ENCODE peak calls at places on chromosome 18, in seven cellular contexts. E is adrenal gland, R is DND-41, T is sigmoid colon, J is HCT116, U is esophagus squamous epithelium, W is HepG2. L is an unnamed sample.

GRCh38 chr18:59988098-59988706 is 88.4 kb downstream of the PMAIP1 start:
- DNase-seq in E (peak), R (peak), T (no peak), J (peak), U (no peak), W (peak), L (peak)

GRCh38 chr18:13661779-13662271 is 64.5 kb downstream of the FAM210A start:
- DNase-seq in E (no peak), R (no peak), T (no peak), J (no peak), U (no peak), W (no peak), L (no peak)

GRCh38 chr18:2103299-2103698 is 468.0 kb downstream of the METTL4 start:
- DNase-seq in E (no peak), R (no peak), T (no peak), J (no peak), U (no peak), W (no peak), L (no peak)

GRCh38 chr18:38805256-38805655 is 1239.7 kb upstream of the CELF4 start:
- DNase-seq in E (no peak), R (no peak), T (no peak), J (no peak), U (no peak), W (no peak), L (no peak)

GRCh38 chr18:60277855-60278480 is 94.6 kb downstream of the MC4R start:
- DNase-seq in E (no peak), R (no peak), T (no peak), J (no peak), U (no peak), W (no peak), L (no peak)

GRCh38 chr18:74836296-74837139 is 238.8 kb downstream of the ZNF407 start:
- DNase-seq in E (peak), R (no peak), T (peak), J (no peak), U (no peak), W (peak), L (no peak)

GRCh38 chr18:48961547-48961946 is 10.8 kb upstream of the SMAD7 start:
- DNase-seq in E (no peak), R (no peak), T (no peak), J (no peak), U (no peak), W (no peak), L (no peak)

GRCh38 chr18:1370552-1370951 is 465.9 kb downstream of the ADCYAP1 start:
- DNase-seq in E (no peak), R (no peak), T (no peak), J (no peak), U (no peak), W (no peak), L (no peak)

GRCh38 chr18:58221060-58221725 is 177.2 kb downstream of the NEDD4L start:
- DNase-seq in E (no peak), R (no peak), T (no peak), J (peak), U (no peak), W (peak), L (no peak)

GRCh38 chr18:532023-532422 is 31.5 kb upstream of the COLEC12 start:
- DNase-seq in E (no peak), R (no peak), T (no peak), J (no peak), U (no peak), W (no peak), L (no peak)

GRCh38 chr18:34901299-34901698 is 139.9 kb upstream of the MAPRE2 start:
- DNase-seq in E (no peak), R (no peak), T (no peak), J (no peak), U (no peak), W (no peak), L (no peak)

GRCh38 chr18:28158083-28158581 is 18.8 kb downstream of the CDH2 start:
- DNase-seq in E (peak), R (no peak), T (no peak), J (no peak), U (no peak), W (no peak), L (no peak)

GRCh38 chr18:2963048-2963447 is 49.9 kb downstream of the LPIN2 start:
- DNase-seq in E (no peak), R (no peak), T (no peak), J (no peak), U (no peak), W (no peak), L (no peak)

GRCh38 chr18:79496978-79497637 is 101.4 kb downstream of the NFATC1 start:
- DNase-seq in E (peak), R (no peak), T (peak), J (no peak), U (no peak), W (no peak), L (no peak)

GRCh38 chr18:33665630-33666029 is 87.6 kb downstream of the ASXL3 start:
- DNase-seq in E (no peak), R (no peak), T (no peak), J (no peak), U (no peak), W (no peak), L (no peak)

GRCh38 chr18:70158992-70159717 is 46.3 kb downstream of the RTTN start:
- DNase-seq in E (no peak), R (no peak), T (no peak), J (no peak), U (no peak), W (no peak), L (no peak)

GRCh38 chr18:35432565-35433001 is 55.4 kb upstream of the ZNF396 start:
- DNase-seq in E (no peak), R (no peak), T (no peak), J (no peak), U (no peak), W (no peak), L (no peak)

GRCh38 chr18:13219576-13219975 is 1.0 kb downstream of the LDLRAD4 start:
- DNase-seq in E (no peak), R (no peak), T (no peak), J (no peak), U (no peak), W (no peak), L (no peak)

GRCh38 chr18:8910186-8910585 is 192.3 kb upstream of the NDUFV2 start:
- DNase-seq in E (no peak), R (no peak), T (no peak), J (no peak), U (no peak), W (no peak), L (no peak)

GRCh38 chr18:63320690-63321265 is 1.2 kb upstream of the BCL2 start:
- DNase-seq in E (peak), R (peak), T (peak), J (no peak), U (peak), W (peak), L (peak)

GRCh38 chr18:10013621-10014543 is 100.1 kb downstream of the VAPA start:
- DNase-seq in E (no peak), R (peak), T (peak), J (no peak), U (no peak), W (no peak), L (no peak)

GRCh38 chr18:62360806-62361205 is 35.7 kb downstream of the TNFRSF11A start:
- DNase-seq in E (no peak), R (no peak), T (no peak), J (no peak), U (no peak), W (no peak), L (no peak)

GRCh38 chr18:39462436-39462835 is 1896.8 kb upstream of the CELF4 start:
- DNase-seq in E (no peak), R (no peak), T (no peak), J (no peak), U (no peak), W (no peak), L (no peak)

GRCh38 chr18:3255611-3256165 is 6.2 kb upstream of the MYL12B start:
- DNase-seq in E (no peak), R (no peak), T (no peak), J (no peak), U (no peak), W (no peak), L (no peak)

GRCh38 chr18:34048423-34048822 is 176.3 kb downstream of the NOL4 start:
- DNase-seq in E (no peak), R (no peak), T (no peak), J (no peak), U (no peak), W (no peak), L (no peak)

GRCh38 chr18:68721681-68722583 is 7.0 kb upstream of the TMX3 start:
- DNase-seq in E (no peak), R (peak), T (no peak), J (no peak), U (no peak), W (no peak), L (no peak)

GRCh38 chr18:58845913-58846312 is 18.8 kb upstream of the ZNF532 start:
- DNase-seq in E (no peak), R (no peak), T (no peak), J (no peak), U (no peak), W (no peak), L (no peak)

GRCh38 chr18:9746958-9747357 is 38.9 kb downstream of the RAB31 start:
- DNase-seq in E (no peak), R (no peak), T (no peak), J (no peak), U (no peak), W (no peak), L (no peak)

GRCh38 chr18:2180586-2180985 is 390.7 kb downstream of the METTL4 start:
- DNase-seq in E (no peak), R (no peak), T (no peak), J (no peak), U (no peak), W (no peak), L (no peak)

GRCh38 chr18:68713131-68713530 is 1.8 kb downstream of the TMX3 start:
- DNase-seq in E (no peak), R (no peak), T (no peak), J (no peak), U (no peak), W (no peak), L (no peak)

GRCh38 chr18:1806884-1807615 is 764.3 kb downstream of the METTL4 start:
- DNase-seq in E (no peak), R (no peak), T (no peak), J (no peak), U (no peak), W (no peak), L (no peak)

GRCh38 chr18:76394780-76395476 is 100.1 kb downstream of the ZNF516 start:
- DNase-seq in E (no peak), R (no peak), T (peak), J (no peak), U (no peak), W (no peak), L (no peak)

DNA sequence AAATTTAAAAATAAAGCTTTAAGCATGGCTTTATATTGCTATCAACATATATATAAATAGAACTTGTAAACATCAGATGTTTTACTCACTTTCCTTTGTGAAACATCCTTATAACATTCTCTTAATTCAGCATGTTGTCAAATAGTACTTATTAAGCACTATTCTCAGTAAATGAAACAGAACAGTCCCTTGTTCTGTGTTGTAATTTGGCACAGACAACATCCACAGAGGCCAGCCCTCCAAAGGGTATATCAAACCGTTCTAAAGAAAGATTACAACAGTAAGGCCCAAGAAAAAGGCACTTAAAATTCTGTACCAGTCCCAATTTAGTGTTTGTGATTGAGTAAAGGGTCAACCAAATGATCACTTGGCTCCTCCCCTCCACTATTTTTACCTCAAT is 46.0 kb downstream of the GAREM1 start:
- DNase-seq in E (no peak), R (no peak), T (peak), J (no peak), U (no peak), W (no peak), L (no peak)
- H3K4me3 ChIP-seq in E (no peak), R (no peak), T (no peak), J (no peak), U (no peak), W (no peak), L (no peak)

GRCh38 chr18:44716697-44717163 is 36.0 kb downstream of the SETBP1 start:
- DNase-seq in E (no peak), R (no peak), T (no peak), J (no peak), U (no peak), W (no peak), L (no peak)

GRCh38 chr18:44715245-44715644 is 34.6 kb downstream of the SETBP1 start:
- DNase-seq in E (no peak), R (no peak), T (peak), J (no peak), U (no peak), W (no peak), L (no peak)

GRCh38 chr18:44713435-44713834 is 32.7 kb downstream of the SETBP1 start:
- DNase-seq in E (no peak), R (no peak), T (no peak), J (no peak), U (no peak), W (no peak), L (no peak)

GRCh38 chr18:44714376-44714775 is 33.7 kb downstream of the SETBP1 start:
- DNase-seq in E (no peak), R (no peak), T (no peak), J (no peak), U (no peak), W (no peak), L (no peak)

GRCh38 chr18:44715841-44716240 is 35.2 kb downstream of the SETBP1 start:
- DNase-seq in E (no peak), R (no peak), T (no peak), J (no peak), U (no peak), W (no peak), L (no peak)
- H3K4me3 ChIP-seq in E (no peak), R (no peak), T (no peak), J (no peak), U (no peak), W (no peak), L (no peak)

GRCh38 chr18:50973367-50974126 is 5.7 kb downstream of the ELAC1 start:
- DNase-seq in E (peak), R (no peak), T (no peak), J (no peak), U (no peak), W (peak), L (no peak)

GRCh38 chr18:50967714-50968661 is at the start of gene ELAC1:
- DNase-seq in E (peak), R (peak), T (peak), J (peak), U (peak), W (peak), L (peak)

GRCh38 chr18:50970006-50970405 is 2.2 kb downstream of the ELAC1 start:
- DNase-seq in E (peak), R (no peak), T (no peak), J (no peak), U (no peak), W (no peak), L (no peak)

GRCh38 chr18:50969448-50969847 is 1.6 kb downstream of the ELAC1 start:
- DNase-seq in E (no peak), R (no peak), T (no peak), J (no peak), U (no peak), W (no peak), L (no peak)
- H3K4me3 ChIP-seq in E (no peak), R (no peak), T (no peak), J (peak), U (no peak), W (no peak), L (no peak)

GRCh38 chr18:23619388-23619873 is 33.1 kb upstream of the NPC1 start:
- DNase-seq in E (peak), R (no peak), T (no peak), J (no peak), U (no peak), W (no peak), L (no peak)

GRCh38 chr18:23614891-23615290 is 28.6 kb upstream of the NPC1 start:
- DNase-seq in E (peak), R (no peak), T (no peak), J (no peak), U (no peak), W (no peak), L (no peak)

GRCh38 chr18:23617412-23618009 is 31.2 kb upstream of the NPC1 start:
- DNase-seq in E (no peak), R (no peak), T (no peak), J (no peak), U (no peak), W (no peak), L (no peak)

GRCh38 chr18:23616258-23616657 is 30.0 kb upstream of the NPC1 start:
- DNase-seq in E (no peak), R (no peak), T (no peak), J (no peak), U (no peak), W (no peak), L (no peak)

GRCh38 chr18:23618862-23619387 is 32.6 kb upstream of the NPC1 start:
- DNase-seq in E (peak), R (no peak), T (peak), J (no peak), U (no peak), W (peak), L (no peak)
- H3K4me3 ChIP-seq in E (no peak), R (no peak), T (peak), J (no peak), U (peak), W (peak), L (peak)

DNA sequence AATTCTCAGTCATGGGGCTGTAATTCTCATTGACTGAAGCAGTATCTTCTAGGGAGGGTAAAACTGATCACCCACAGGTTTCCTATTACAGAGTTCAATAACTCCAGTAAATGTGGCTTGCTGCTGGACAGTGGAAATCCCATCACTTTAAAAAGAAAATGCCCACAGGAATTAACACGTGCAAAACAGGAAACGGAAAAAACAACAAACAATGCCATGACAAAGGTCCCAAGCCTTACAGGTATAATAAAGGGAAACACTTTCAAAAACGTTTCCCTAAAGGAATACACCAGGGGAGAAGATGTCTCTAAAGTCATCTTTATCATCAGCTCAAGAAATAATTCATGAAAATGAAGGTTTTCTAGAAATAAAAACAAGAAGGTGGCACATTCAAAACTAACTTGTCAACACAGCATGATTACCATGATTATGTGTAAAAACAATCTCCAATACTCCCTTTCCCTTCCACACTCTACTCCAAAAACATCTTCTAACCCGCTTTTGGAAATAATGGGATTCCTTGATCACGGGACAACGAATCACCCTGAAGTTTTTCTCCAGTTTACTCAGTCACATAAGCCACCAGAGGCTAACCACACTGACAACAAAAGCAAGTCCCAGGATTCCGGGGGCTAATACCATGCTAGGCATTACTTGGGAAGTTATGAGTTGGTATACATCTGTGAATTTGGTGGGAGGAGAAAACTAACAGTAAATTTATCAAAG is 167.9 kb downstream of the TCF4 start:
- DNase-seq in E (no peak), R (no peak), T (no peak), J (no peak), U (no peak), W (no peak), L (no peak)
- H3K4me3 ChIP-seq in E (no peak), R (no peak), T (peak), J (no peak), U (peak), W (no peak), L (no peak)

GRCh38 chr18:31497404-31497710 is 620 bp upstream of the DSG2 start:
- DNase-seq in E (peak), R (no peak), T (no peak), J (no peak), U (no peak), W (no peak), L (no peak)
- H3K4me3 ChIP-seq in E (no peak), R (no peak), T (peak), J (peak), U (peak), W (peak), L (no peak)

GRCh38 chr18:72866901-72867701 is 686 bp downstream of the NETO1 start:
- DNase-seq in E (no peak), R (peak), T (no peak), J (no peak), U (no peak), W (no peak), L (no peak)

GRCh38 chr18:72867721-72868665 is at the start of gene NETO1:
- DNase-seq in E (no peak), R (peak), T (no peak), J (no peak), U (no peak), W (no peak), L (no peak)

GRCh38 chr18:72868666-72869661 is 1.2 kb upstream of the NETO1 start:
- DNase-seq in E (no peak), R (peak), T (no peak), J (no peak), U (no peak), W (no peak), L (no peak)

GRCh38 chr18:72863754-72864153 is 4.0 kb downstream of the NETO1 start:
- DNase-seq in E (no peak), R (no peak), T (no peak), J (no peak), U (no peak), W (no peak), L (no peak)

GRCh38 chr18:72866572-72866900 is 1.3 kb downstream of the NETO1 start:
- DNase-seq in E (no peak), R (no peak), T (no peak), J (no peak), U (no peak), W (no peak), L (no peak)
- H3K4me3 ChIP-seq in E (no peak), R (peak), T (no peak), J (no peak), U (peak), W (no peak), L (no peak)

L was measured in CD8-positive, alpha-beta T cell.